ENCODE peak calls at places on chromosomes 4 and X, in seven cellular contexts. W is globus pallidus, X is thoracic aorta, F is left colon, S is mesenteric fat pad, J is ascending aorta, A is lung microvascular endothelial cell. M is an unnamed sample.

GRCh38 chr4:117971406-117971805 is 62.9 kb upstream of the NDST3 start:
- DNase-seq in W (no peak), X (no peak), F (no peak), S (no peak), J (no peak), A (no peak), M (no peak)

GRCh38 chrX:31038585-31039326 is 33.1 kb downstream of the FTHL17 start:
- DNase-seq in W (peak; percentile 21), X (no peak), F (peak; percentile 46), S (no peak), J (no peak), A (peak; percentile 49), M (peak; percentile 1)

GRCh38 chrX:103310592-103311400 is at the start of gene BEX2:
- DNase-seq in W (peak; percentile 81), X (peak; percentile 6), F (peak; percentile 85), S (no peak), J (no peak), A (peak; percentile 42), M (no peak)

GRCh38 chr4:123785515-123785914 is 388.9 kb downstream of the SPRY1 start:
- DNase-seq in W (peak; percentile 11), X (no peak), F (no peak), S (no peak), J (no peak), A (no peak), M (peak; percentile 78)

GRCh38 chr4:74408639-74409038 is 36.3 kb upstream of the AREG start:
- DNase-seq in W (no peak), X (no peak), F (no peak), S (no peak), J (no peak), A (no peak), M (peak; percentile 51)

GRCh38 chr4:156420557-156420956 is 466.9 kb upstream of the CTSO start:
- DNase-seq in W (no peak), X (no peak), F (no peak), S (no peak), J (no peak), A (no peak), M (peak; percentile 6)

GRCh38 chrX:120251471-120252011 is 929 bp downstream of the ZBTB33 start:
- DNase-seq in W (peak; percentile 31), X (no peak), F (peak; percentile 38), S (no peak), J (no peak), A (peak; percentile 32), M (peak; percentile 18)

GRCh38 chr4:180234730-180235129 is 2008.5 kb upstream of the TENM3 start:
- DNase-seq in W (no peak), X (no peak), F (no peak), S (no peak), J (no peak), A (no peak), M (no peak)

GRCh38 chr4:149521611-149522010 is 294.0 kb downstream of the IQCM start:
- DNase-seq in W (no peak), X (no peak), F (peak; percentile 11), S (no peak), J (no peak), A (no peak), M (peak; percentile 6)

GRCh38 chrX:155179343-155179997 is 36.8 kb upstream of the VBP1 start:
- DNase-seq in W (no peak), X (no peak), F (no peak), S (no peak), J (no peak), A (peak; percentile 44), M (no peak)

GRCh38 chr4:34733185-34733916 is 1511.0 kb downstream of the ARAP2 start:
- DNase-seq in W (no peak), X (no peak), F (no peak), S (no peak), J (no peak), A (no peak), M (no peak)

GRCh38 chr4:184273166-184274147 is 55.8 kb upstream of the ENPP6 start:
- DNase-seq in W (no peak), X (no peak), F (no peak), S (no peak), J (no peak), A (no peak), M (no peak)

GRCh38 chr4:99855677-99856076 is 38.5 kb downstream of the LAMTOR3 start:
- DNase-seq in W (peak; percentile 52), X (no peak), F (no peak), S (no peak), J (no peak), A (no peak), M (no peak)

GRCh38 chr4:40228497-40229365 is 31.9 kb downstream of the RHOH start:
- DNase-seq in W (no peak), X (no peak), F (no peak), S (no peak), J (no peak), A (peak; percentile 34), M (peak; percentile 1)

GRCh38 chr4:52750819-52751348 is 341 bp downstream of the ERVMER34-1 start:
- DNase-seq in W (no peak), X (no peak), F (peak; percentile 17), S (no peak), J (no peak), A (peak; percentile 12), M (no peak)

GRCh38 chr4:83833920-83834319 is 298.0 kb downstream of the GPAT3 start:
- DNase-seq in W (no peak), X (no peak), F (no peak), S (no peak), J (no peak), A (no peak), M (no peak)

GRCh38 chr4:127660486-127660885 is 27.7 kb downstream of the INTU start:
- DNase-seq in W (no peak), X (no peak), F (no peak), S (no peak), J (no peak), A (no peak), M (no peak)

GRCh38 chr4:140315032-140315826 is 58.2 kb upstream of the SCOC start:
- DNase-seq in W (no peak), X (no peak), F (no peak), S (no peak), J (no peak), A (no peak), M (no peak)

GRCh38 chr4:11525085-11525484 is 96.4 kb upstream of the HS3ST1 start:
- DNase-seq in W (no peak), X (no peak), F (no peak), S (no peak), J (no peak), A (no peak), M (peak; percentile 6)

GRCh38 chr4:19675172-19675811 is 576.4 kb upstream of the SLIT2 start:
- DNase-seq in W (peak; percentile 31), X (no peak), F (no peak), S (no peak), J (no peak), A (no peak), M (no peak)

GRCh38 chr4:155403886-155404285 is 27.1 kb upstream of the MAP9 start:
- DNase-seq in W (peak; percentile 23), X (no peak), F (no peak), S (no peak), J (no peak), A (peak; percentile 56), M (peak; percentile 47)

GRCh38 chrX:83416273-83416672 is 91.8 kb upstream of the POU3F4 start:
- DNase-seq in W (peak; percentile 0), X (no peak), F (no peak), S (no peak), J (no peak), A (peak; percentile 11), M (no peak)

GRCh38 chr4:80264352-80264647 is 2.2 kb upstream of the FGF5 start:
- DNase-seq in W (no peak), X (no peak), F (no peak), S (no peak), J (no peak), A (no peak), M (no peak)

GRCh38 chr4:70992354-70992753 is 1.1 kb upstream of the DCK start:
- DNase-seq in W (no peak), X (no peak), F (peak; percentile 20), S (no peak), J (no peak), A (no peak), M (no peak)

GRCh38 chrX:30060718-30061117 is 154.6 kb upstream of the MAGEB2 start:
- DNase-seq in W (peak; percentile 27), X (no peak), F (no peak), S (no peak), J (no peak), A (peak; percentile 0), M (peak; percentile 7)

GRCh38 chr4:6674500-6675149 is 19.1 kb upstream of the S100P start:
- DNase-seq in W (no peak), X (no peak), F (peak; percentile 61), S (no peak), J (no peak), A (peak; percentile 70), M (no peak)

GRCh38 chr4:101027721-101028120 is 319.6 kb downstream of the PPP3CA start:
- DNase-seq in W (no peak), X (no peak), F (no peak), S (no peak), J (no peak), A (no peak), M (no peak)

GRCh38 chr4:3865986-3866812 is 100.0 kb downstream of the ADRA2C start:
- DNase-seq in W (no peak), X (no peak), F (no peak), S (no peak), J (no peak), A (no peak), M (no peak)

GRCh38 chr4:55554453-55555030 is 7.8 kb upstream of the CLOCK start:
- DNase-seq in W (peak; percentile 20), X (no peak), F (no peak), S (no peak), J (no peak), A (peak; percentile 77), M (peak; percentile 47)

GRCh38 chr4:144171697-144172096 is 31.2 kb upstream of the GYPA start:
- DNase-seq in W (no peak), X (no peak), F (no peak), S (no peak), J (no peak), A (no peak), M (no peak)